ENCODE peak calls at places on chromosomes 7 and 10, in seven cellular contexts. One of them, this sample, is unnamed.
A peak's percentile ranks its signal among the peaks of the same experiment; 100 is the strongest.

GRCh38 chr7:127798023-127798422 is 146.0 kb downstream of the SND1 start:
- DNase-seq in GM13977: no peak
- DNase-seq in epithelial cell of esophagus: peak; percentile 27
- DNase-seq in activated T-helper 9 cell treated with anti-CD3 and anti-CD28 coated beads, Interleukin-2, amount 50 U/mL, for 16 hours: no peak
- DNase-seq in sciatic nerve: peak; percentile 57
- DNase-seq in AG09309: no peak
- DNase-seq in activated CD8-positive, alpha-beta T cell treated with anti-CD3 and anti-CD28 coated beads, Interleukin-2, amount 10 ng/mL, durations not matched to agents 7 days and 5 days: no peak
- DNase-seq in this sample: no peak

GRCh38 chr10:125375210-125375609 is 214.8 kb upstream of the CTBP2 start:
- DNase-seq in GM13977: no peak
- DNase-seq in epithelial cell of esophagus: peak; percentile 42
- DNase-seq in activated T-helper 9 cell treated with anti-CD3 and anti-CD28 coated beads, Interleukin-2, amount 50 U/mL, for 16 hours: no peak
- DNase-seq in sciatic nerve: no peak
- DNase-seq in AG09309: no peak
- DNase-seq in activated CD8-positive, alpha-beta T cell treated with anti-CD3 and anti-CD28 coated beads, Interleukin-2, amount 10 ng/mL, durations not matched to agents 7 days and 5 days: no peak
- DNase-seq in this sample: peak; percentile 20

GRCh38 chr10:24952146-24952700 is at the start of gene PRTFDC1:
- DNase-seq in GM13977: peak; percentile 62
- DNase-seq in epithelial cell of esophagus: no peak
- DNase-seq in activated T-helper 9 cell treated with anti-CD3 and anti-CD28 coated beads, Interleukin-2, amount 50 U/mL, for 16 hours: peak; percentile 2
- DNase-seq in sciatic nerve: peak; percentile 75
- DNase-seq in AG09309: no peak
- DNase-seq in activated CD8-positive, alpha-beta T cell treated with anti-CD3 and anti-CD28 coated beads, Interleukin-2, amount 10 ng/mL, durations not matched to agents 7 days and 5 days: peak; percentile 39
- DNase-seq in this sample: no peak

GRCh38 chr10:71868192-71868697 is 17.2 kb upstream of the PSAP start:
- DNase-seq in GM13977: no peak
- DNase-seq in epithelial cell of esophagus: peak; percentile 77
- DNase-seq in activated T-helper 9 cell treated with anti-CD3 and anti-CD28 coated beads, Interleukin-2, amount 50 U/mL, for 16 hours: no peak
- DNase-seq in sciatic nerve: peak; percentile 76
- DNase-seq in AG09309: no peak
- DNase-seq in activated CD8-positive, alpha-beta T cell treated with anti-CD3 and anti-CD28 coated beads, Interleukin-2, amount 10 ng/mL, durations not matched to agents 7 days and 5 days: no peak
- DNase-seq in this sample: peak; percentile 64

GRCh38 chr10:118567701-118568248 is 27.7 kb downstream of the PRLHR start:
- DNase-seq in GM13977: no peak
- DNase-seq in epithelial cell of esophagus: no peak
- DNase-seq in activated T-helper 9 cell treated with anti-CD3 and anti-CD28 coated beads, Interleukin-2, amount 50 U/mL, for 16 hours: no peak
- DNase-seq in sciatic nerve: no peak
- DNase-seq in AG09309: no peak
- DNase-seq in activated CD8-positive, alpha-beta T cell treated with anti-CD3 and anti-CD28 coated beads, Interleukin-2, amount 10 ng/mL, durations not matched to agents 7 days and 5 days: no peak
- DNase-seq in this sample: no peak

GRCh38 chr10:4780097-4780496 is 45.9 kb upstream of the AKR1E2 start:
- DNase-seq in GM13977: no peak
- DNase-seq in epithelial cell of esophagus: no peak
- DNase-seq in activated T-helper 9 cell treated with anti-CD3 and anti-CD28 coated beads, Interleukin-2, amount 50 U/mL, for 16 hours: no peak
- DNase-seq in sciatic nerve: no peak
- DNase-seq in AG09309: no peak
- DNase-seq in activated CD8-positive, alpha-beta T cell treated with anti-CD3 and anti-CD28 coated beads, Interleukin-2, amount 10 ng/mL, durations not matched to agents 7 days and 5 days: no peak
- DNase-seq in this sample: no peak

GRCh38 chr7:55060690-55061414 is 42.0 kb downstream of the EGFR start:
- DNase-seq in GM13977: no peak
- DNase-seq in epithelial cell of esophagus: no peak
- DNase-seq in activated T-helper 9 cell treated with anti-CD3 and anti-CD28 coated beads, Interleukin-2, amount 50 U/mL, for 16 hours: no peak
- DNase-seq in sciatic nerve: no peak
- DNase-seq in AG09309: peak; percentile 85
- DNase-seq in activated CD8-positive, alpha-beta T cell treated with anti-CD3 and anti-CD28 coated beads, Interleukin-2, amount 10 ng/mL, durations not matched to agents 7 days and 5 days: no peak
- DNase-seq in this sample: no peak

GRCh38 chr7:101588131-101588935 is 40.8 kb downstream of the MYL10 start:
- DNase-seq in GM13977: peak; percentile 7
- DNase-seq in epithelial cell of esophagus: no peak
- DNase-seq in activated T-helper 9 cell treated with anti-CD3 and anti-CD28 coated beads, Interleukin-2, amount 50 U/mL, for 16 hours: no peak
- DNase-seq in sciatic nerve: peak; percentile 28
- DNase-seq in AG09309: peak; percentile 10
- DNase-seq in activated CD8-positive, alpha-beta T cell treated with anti-CD3 and anti-CD28 coated beads, Interleukin-2, amount 10 ng/mL, durations not matched to agents 7 days and 5 days: no peak
- DNase-seq in this sample: no peak

GRCh38 chr7:22718200-22718711 is 8.7 kb upstream of the IL6 start:
- DNase-seq in GM13977: no peak
- DNase-seq in epithelial cell of esophagus: peak; percentile 85
- DNase-seq in activated T-helper 9 cell treated with anti-CD3 and anti-CD28 coated beads, Interleukin-2, amount 50 U/mL, for 16 hours: no peak
- DNase-seq in sciatic nerve: no peak
- DNase-seq in AG09309: peak; percentile 88
- DNase-seq in activated CD8-positive, alpha-beta T cell treated with anti-CD3 and anti-CD28 coated beads, Interleukin-2, amount 10 ng/mL, durations not matched to agents 7 days and 5 days: no peak
- DNase-seq in this sample: peak; percentile 65

GRCh38 chr10:3516191-3516590 is 268.8 kb downstream of the KLF6 start:
- DNase-seq in GM13977: no peak
- DNase-seq in epithelial cell of esophagus: no peak
- DNase-seq in activated T-helper 9 cell treated with anti-CD3 and anti-CD28 coated beads, Interleukin-2, amount 50 U/mL, for 16 hours: no peak
- DNase-seq in sciatic nerve: no peak
- DNase-seq in AG09309: no peak
- DNase-seq in activated CD8-positive, alpha-beta T cell treated with anti-CD3 and anti-CD28 coated beads, Interleukin-2, amount 10 ng/mL, durations not matched to agents 7 days and 5 days: no peak
- DNase-seq in this sample: no peak

GRCh38 chr7:29053105-29053872 is 93.0 kb downstream of the CPVL start:
- DNase-seq in GM13977: no peak
- DNase-seq in epithelial cell of esophagus: no peak
- DNase-seq in activated T-helper 9 cell treated with anti-CD3 and anti-CD28 coated beads, Interleukin-2, amount 50 U/mL, for 16 hours: no peak
- DNase-seq in sciatic nerve: no peak
- DNase-seq in AG09309: no peak
- DNase-seq in activated CD8-positive, alpha-beta T cell treated with anti-CD3 and anti-CD28 coated beads, Interleukin-2, amount 10 ng/mL, durations not matched to agents 7 days and 5 days: no peak
- DNase-seq in this sample: no peak

GRCh38 chr10:119595715-119596515 is 849 bp downstream of the TIAL1 start:
- DNase-seq in GM13977: peak; percentile 60
- DNase-seq in epithelial cell of esophagus: peak; percentile 41
- DNase-seq in activated T-helper 9 cell treated with anti-CD3 and anti-CD28 coated beads, Interleukin-2, amount 50 U/mL, for 16 hours: peak; percentile 55
- DNase-seq in sciatic nerve: peak; percentile 79
- DNase-seq in AG09309: no peak
- DNase-seq in activated CD8-positive, alpha-beta T cell treated with anti-CD3 and anti-CD28 coated beads, Interleukin-2, amount 10 ng/mL, durations not matched to agents 7 days and 5 days: peak; percentile 59
- DNase-seq in this sample: peak; percentile 11

GRCh38 chr10:77458986-77459590 is 178.5 kb downstream of the KCNMA1 start:
- DNase-seq in GM13977: no peak
- DNase-seq in epithelial cell of esophagus: peak; percentile 31
- DNase-seq in activated T-helper 9 cell treated with anti-CD3 and anti-CD28 coated beads, Interleukin-2, amount 50 U/mL, for 16 hours: no peak
- DNase-seq in sciatic nerve: no peak
- DNase-seq in AG09309: no peak
- DNase-seq in activated CD8-positive, alpha-beta T cell treated with anti-CD3 and anti-CD28 coated beads, Interleukin-2, amount 10 ng/mL, durations not matched to agents 7 days and 5 days: no peak
- DNase-seq in this sample: no peak

GRCh38 chr10:5947471-5948207 is 29.7 kb downstream of the IL15RA start:
- DNase-seq in GM13977: no peak
- DNase-seq in epithelial cell of esophagus: no peak
- DNase-seq in activated T-helper 9 cell treated with anti-CD3 and anti-CD28 coated beads, Interleukin-2, amount 50 U/mL, for 16 hours: no peak
- DNase-seq in sciatic nerve: no peak
- DNase-seq in AG09309: no peak
- DNase-seq in activated CD8-positive, alpha-beta T cell treated with anti-CD3 and anti-CD28 coated beads, Interleukin-2, amount 10 ng/mL, durations not matched to agents 7 days and 5 days: no peak
- DNase-seq in this sample: no peak

GRCh38 chr10:44937201-44938005 is 22.2 kb upstream of the RASSF4 start:
- DNase-seq in GM13977: no peak
- DNase-seq in epithelial cell of esophagus: no peak
- DNase-seq in activated T-helper 9 cell treated with anti-CD3 and anti-CD28 coated beads, Interleukin-2, amount 50 U/mL, for 16 hours: no peak
- DNase-seq in sciatic nerve: no peak
- DNase-seq in AG09309: no peak
- DNase-seq in activated CD8-positive, alpha-beta T cell treated with anti-CD3 and anti-CD28 coated beads, Interleukin-2, amount 10 ng/mL, durations not matched to agents 7 days and 5 days: no peak
- DNase-seq in this sample: no peak

This sample was measured in foreskin keratinocyte.